ENCODE peak calls at places on chromosomes 3 and 15, in eight cellular contexts. E is activated T-helper 1 cell treated with anti-CD3 and anti-CD28 coated beads, Interleukin-2, amount 50 U/mL, for 16 hours; Z is left cardiac atrium; W is left colon; G is SK-N-SH; X is astrocyte of the spinal cord; V is chondrocyte; D is cardiac muscle cell. B is an unnamed sample.

GRCh38 chr15:53535886-53536285 is 223.6 kb downstream of the WDR72 start:
- DNase-seq in E (no peak), Z (no peak), W (no peak), G (no peak), X (peak), V (no peak), D (no peak), B (no peak)

GRCh38 chr3:186109897-186110803 is 1.3 kb upstream of the ETV5 start:
- DNase-seq in E (no peak), Z (peak), W (peak), G (peak), X (no peak), V (no peak), D (no peak), B (no peak)

GRCh38 chr3:46213201-46213600 is 5.1 kb upstream of the CCR1 start:
- DNase-seq in E (no peak), Z (no peak), W (no peak), G (no peak), X (no peak), V (no peak), D (no peak), B (no peak)

GRCh38 chr15:57375827-57376694 is at the start of gene CGNL1:
- DNase-seq in E (no peak), Z (peak), W (peak), G (peak), X (no peak), V (no peak), D (peak), B (peak)

GRCh38 chr3:17233398-17233800 is 348.6 kb downstream of the PLCL2 start:
- DNase-seq in E (no peak), Z (no peak), W (no peak), G (peak), X (peak), V (no peak), D (peak), B (no peak)

GRCh38 chr3:55486857-55487375 is at the start of gene WNT5A:
- DNase-seq in E (no peak), Z (peak), W (peak), G (peak), X (peak), V (no peak), D (peak), B (peak)

GRCh38 chr3:195876297-195877031 is 31.9 kb downstream of the TNK2 start:
- DNase-seq in E (no peak), Z (no peak), W (peak), G (no peak), X (no peak), V (no peak), D (no peak), B (no peak)

GRCh38 chr3:42024578-42025387 is 62.9 kb upstream of the ULK4 start:
- DNase-seq in E (no peak), Z (no peak), W (no peak), G (peak), X (peak), V (no peak), D (no peak), B (no peak)

GRCh38 chr3:184176377-184177330 is 2.0 kb downstream of the AP2M1 start:
- DNase-seq in E (no peak), Z (peak), W (peak), G (peak), X (peak), V (peak), D (peak), B (peak)

GRCh38 chr15:75198560-75199346 is 2.9 kb upstream of the C15orf39 start:
- DNase-seq in E (no peak), Z (no peak), W (no peak), G (no peak), X (peak), V (no peak), D (peak), B (no peak)

GRCh38 chr15:90885432-90886290 is 1.4 kb downstream of the FES start:
- DNase-seq in E (peak), Z (peak), W (peak), G (peak), X (peak), V (peak), D (peak), B (peak)